ENCODE peak calls at places on chromosomes 2 and 18, in seven cellular contexts. One of them, this sample, is unnamed.

GRCh38 chr18:48815581-48816324 is 135.0 kb downstream of the SMAD7 start:
- DNase-seq in mesenchymal stem cell: peak; percentile 65
- DNase-seq in IMR-90: peak; percentile 62
- DNase-seq in H1: no peak
- DNase-seq in mesendoderm: no peak
- DNase-seq in trophoblast cell: no peak
- DNase-seq in H9: peak; percentile 6
- DNase-seq in this sample: no peak

GRCh38 chr2:20666364-20667150 is at the start of gene GDF7:
- DNase-seq in mesenchymal stem cell: peak; percentile 32
- DNase-seq in H1: peak; percentile 72
- DNase-seq in H9: peak; percentile 70
- DNase-seq in mesendoderm: peak; percentile 65
- DNase-seq in IMR-90: no peak
- DNase-seq in trophoblast cell: no peak
- DNase-seq in this sample: no peak

GRCh38 chr18:79928563-79928960 is 22.9 kb downstream of the SLC66A2 start:
- DNase-seq in IMR-90: no peak
- DNase-seq in H1: peak; percentile 23
- DNase-seq in H9: no peak
- DNase-seq in mesenchymal stem cell: no peak
- DNase-seq in trophoblast cell: no peak
- DNase-seq in mesendoderm: no peak
- DNase-seq in this sample: no peak

GRCh38 chr2:71100195-71100964 is 29.6 kb downstream of the MCEE start:
- DNase-seq in trophoblast cell: peak; percentile 77
- DNase-seq in H9: peak; percentile 66
- DNase-seq in H1: peak; percentile 84
- DNase-seq in mesenchymal stem cell: peak; percentile 62
- DNase-seq in IMR-90: peak; percentile 70
- DNase-seq in mesendoderm: peak; percentile 72
- DNase-seq in this sample: peak; percentile 29

GRCh38 chr2:144350151-144350802 is 169.6 kb downstream of the ZEB2 start:
- DNase-seq in H1: no peak
- DNase-seq in H9: peak; percentile 62
- DNase-seq in trophoblast cell: no peak
- DNase-seq in mesenchymal stem cell: peak; percentile 46
- DNase-seq in mesendoderm: peak; percentile 96
- DNase-seq in IMR-90: peak; percentile 25
- DNase-seq in this sample: no peak

GRCh38 chr2:159612255-159612901 is 4.0 kb downstream of the BAZ2B start:
- DNase-seq in H9: no peak
- DNase-seq in H1: no peak
- DNase-seq in trophoblast cell: no peak
- DNase-seq in mesendoderm: peak; percentile 45
- DNase-seq in mesenchymal stem cell: peak; percentile 68
- DNase-seq in IMR-90: peak; percentile 31
- DNase-seq in this sample: peak; percentile 41

GRCh38 chr18:77098554-77099174 is 33.9 kb downstream of the MBP start:
- DNase-seq in mesenchymal stem cell: no peak
- DNase-seq in H9: no peak
- DNase-seq in mesendoderm: peak; percentile 56
- DNase-seq in IMR-90: no peak
- DNase-seq in H1: no peak
- DNase-seq in trophoblast cell: peak; percentile 19
- DNase-seq in this sample: no peak

GRCh38 chr2:201572822-201573493 is 70.3 kb downstream of the TMEM237 start:
- DNase-seq in H1: no peak
- DNase-seq in IMR-90: no peak
- DNase-seq in mesenchymal stem cell: no peak
- DNase-seq in H9: no peak
- DNase-seq in trophoblast cell: no peak
- DNase-seq in mesendoderm: no peak
- DNase-seq in this sample: no peak

GRCh38 chr18:70310560-70311320 is 21.9 kb downstream of the SOCS6 start:
- DNase-seq in mesenchymal stem cell: no peak
- DNase-seq in H1: no peak
- DNase-seq in mesendoderm: no peak
- DNase-seq in trophoblast cell: no peak
- DNase-seq in H9: no peak
- DNase-seq in IMR-90: no peak
- DNase-seq in this sample: no peak

DNA sequence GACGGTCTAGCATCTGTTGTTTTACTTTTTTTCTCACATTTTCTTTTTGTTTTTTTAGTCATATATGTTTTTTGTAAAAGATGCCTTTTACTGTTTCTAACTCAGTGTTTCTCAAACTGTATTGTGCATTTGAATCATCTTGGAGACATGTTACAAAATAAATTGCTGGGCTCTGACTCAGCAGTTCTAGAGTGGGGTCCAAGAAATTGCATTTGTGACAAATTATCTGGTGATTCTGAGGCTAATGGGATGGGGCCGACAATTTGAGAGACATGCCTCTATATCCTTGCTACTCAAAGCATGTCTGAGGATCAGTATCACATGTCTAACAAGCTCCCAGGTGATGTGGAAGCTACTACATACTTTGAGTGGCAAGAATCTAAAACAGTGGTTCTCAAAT is 478.8 kb downstream of the PLCL1 start:
- DNase-seq in IMR-90: no peak
- DNase-seq in trophoblast cell: no peak
- DNase-seq in mesendoderm: no peak
- DNase-seq in H9: no peak
- DNase-seq in H1: no peak
- DNase-seq in mesenchymal stem cell: no peak
- DNase-seq in this sample: no peak
- H3K4ac ChIP-seq in IMR-90: no peak overlapping the region
- H3K4ac ChIP-seq in trophoblast cell: no peak overlapping the region
- H3K4ac ChIP-seq in mesendoderm: no peak overlapping the region
- H3K4ac ChIP-seq in H9: no peak overlapping the region
- H3K4ac ChIP-seq in H1: no peak overlapping the region
- H3K4ac ChIP-seq in mesenchymal stem cell: no peak overlapping the region
- H3K4ac ChIP-seq in this sample: no peak overlapping the region

GRCh38 chr2:26957041-26957440 is 13.4 kb upstream of the MAPRE3 start:
- DNase-seq in H1: no peak
- DNase-seq in IMR-90: no peak
- DNase-seq in mesenchymal stem cell: no peak
- DNase-seq in mesendoderm: no peak
- DNase-seq in H9: no peak
- DNase-seq in trophoblast cell: no peak
- DNase-seq in this sample: no peak

GRCh38 chr2:26964446-26964845 is 6.0 kb upstream of the MAPRE3 start:
- DNase-seq in mesendoderm: no peak
- DNase-seq in H9: no peak
- DNase-seq in H1: no peak
- DNase-seq in mesenchymal stem cell: no peak
- DNase-seq in trophoblast cell: peak; percentile 32
- DNase-seq in IMR-90: no peak
- DNase-seq in this sample: no peak

GRCh38 chr2:26957524-26957923 is 12.9 kb upstream of the MAPRE3 start:
- DNase-seq in mesenchymal stem cell: no peak
- DNase-seq in mesendoderm: no peak
- DNase-seq in IMR-90: no peak
- DNase-seq in trophoblast cell: no peak
- DNase-seq in H9: no peak
- DNase-seq in H1: no peak
- DNase-seq in this sample: no peak

GRCh38 chr2:26959320-26959719 is 11.1 kb upstream of the MAPRE3 start:
- DNase-seq in mesenchymal stem cell: no peak
- DNase-seq in H9: no peak
- DNase-seq in mesendoderm: no peak
- DNase-seq in trophoblast cell: no peak
- DNase-seq in H1: no peak
- DNase-seq in IMR-90: no peak
- DNase-seq in this sample: no peak

GRCh38 chr2:26961603-26962184 is 8.7 kb upstream of the MAPRE3 start:
- DNase-seq in H9: peak; percentile 94
- DNase-seq in mesenchymal stem cell: peak; percentile 78
- DNase-seq in IMR-90: peak; percentile 74
- DNase-seq in H1: peak; percentile 96
- DNase-seq in mesendoderm: peak; percentile 93
- DNase-seq in trophoblast cell: peak; percentile 96
- DNase-seq in this sample: peak; percentile 84
- H3K9ac ChIP-seq in H9: no peak overlapping the region
- H3K9ac ChIP-seq in mesenchymal stem cell: no peak overlapping the region
- H3K9ac ChIP-seq in IMR-90: no peak overlapping the region
- H3K9ac ChIP-seq in H1: no peak overlapping the region
- H3K9ac ChIP-seq in mesendoderm: no peak overlapping the region
- H3K9ac ChIP-seq in trophoblast cell: no peak overlapping the region
- H3K9ac ChIP-seq in this sample: no peak overlapping the region

DNA sequence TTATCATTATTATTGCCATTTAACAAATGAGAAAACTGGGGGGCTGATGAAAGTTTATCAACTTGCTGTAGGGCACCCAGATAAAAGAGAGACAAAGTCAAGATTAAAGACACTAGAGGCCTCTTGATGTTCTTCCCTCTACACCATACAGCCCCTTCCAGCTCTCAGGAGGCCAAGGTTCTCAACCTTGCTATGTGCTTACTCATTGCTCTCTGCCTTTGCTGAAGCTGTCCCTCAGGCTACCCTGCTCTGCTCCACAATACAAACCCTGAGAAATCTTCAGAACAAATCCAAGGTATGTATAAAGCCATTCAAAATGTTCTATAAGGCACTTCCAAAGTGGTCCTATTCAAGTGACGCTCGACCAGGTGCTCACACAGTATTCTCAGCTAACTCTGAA is 329.9 kb upstream of the TNP1 start:
- DNase-seq in H1: no peak
- DNase-seq in trophoblast cell: peak; percentile 71
- DNase-seq in mesenchymal stem cell: no peak
- DNase-seq in H9: no peak
- DNase-seq in mesendoderm: no peak
- DNase-seq in IMR-90: no peak
- DNase-seq in this sample: no peak
- H3K18ac ChIP-seq in H1: no peak overlapping the region
- H3K18ac ChIP-seq in trophoblast cell: no peak overlapping the region
- H3K18ac ChIP-seq in mesenchymal stem cell: no peak overlapping the region
- H3K18ac ChIP-seq in H9: no peak overlapping the region
- H3K18ac ChIP-seq in mesendoderm: no peak overlapping the region
- H3K18ac ChIP-seq in IMR-90: peak overlapping the region; percentile 85
- H3K18ac ChIP-seq in this sample: no peak overlapping the region

GRCh38 chr18:45838302-45839070 is 13.0 kb downstream of the SIGLEC15 start:
- DNase-seq in mesenchymal stem cell: no peak
- DNase-seq in mesendoderm: no peak
- DNase-seq in H1: no peak
- DNase-seq in IMR-90: no peak
- DNase-seq in trophoblast cell: peak; percentile 12
- DNase-seq in H9: no peak
- DNase-seq in this sample: no peak
- H3K4ac ChIP-seq in mesenchymal stem cell: no peak overlapping the region
- H3K4ac ChIP-seq in mesendoderm: no peak overlapping the region
- H3K4ac ChIP-seq in H1: no peak overlapping the region
- H3K4ac ChIP-seq in IMR-90: peak overlapping the region; percentile 59
- H3K4ac ChIP-seq in trophoblast cell: no peak overlapping the region
- H3K4ac ChIP-seq in H9: no peak overlapping the region
- H3K4ac ChIP-seq in this sample: no peak overlapping the region

DNA sequence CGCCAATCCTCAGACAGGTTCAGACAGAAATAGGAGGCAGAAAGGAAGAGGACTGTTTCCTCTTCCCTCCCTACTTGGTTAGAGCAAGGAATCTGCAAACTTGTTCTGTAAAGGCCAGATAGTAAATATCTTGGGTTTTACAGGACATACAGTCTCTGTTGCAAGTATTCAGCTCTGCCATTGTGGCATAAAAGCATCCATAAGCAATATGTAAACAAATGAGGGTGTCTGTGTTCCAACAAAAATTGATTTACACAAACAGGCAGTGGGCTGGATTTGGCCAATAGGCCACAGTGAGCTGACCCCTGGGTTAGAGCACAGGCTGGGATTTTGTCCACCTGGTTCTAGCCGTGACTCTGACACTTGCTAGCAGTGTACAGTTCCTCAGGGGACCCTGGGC is 89.4 kb downstream of the NRP2 start:
- DNase-seq in H9: no peak
- DNase-seq in H1: no peak
- DNase-seq in IMR-90: no peak
- DNase-seq in trophoblast cell: no peak
- DNase-seq in mesenchymal stem cell: peak; percentile 48
- DNase-seq in mesendoderm: no peak
- DNase-seq in this sample: no peak
- H3K9ac ChIP-seq in H9: no peak overlapping the region
- H3K9ac ChIP-seq in H1: no peak overlapping the region
- H3K9ac ChIP-seq in IMR-90: peak overlapping the region; percentile 46
- H3K9ac ChIP-seq in trophoblast cell: no peak overlapping the region
- H3K9ac ChIP-seq in mesenchymal stem cell: no peak overlapping the region
- H3K9ac ChIP-seq in mesendoderm: no peak overlapping the region
- H3K9ac ChIP-seq in this sample: no peak overlapping the region

GRCh38 chr2:3145471-3146027 is 232.1 kb downstream of the EIPR1 start:
- DNase-seq in trophoblast cell: no peak
- DNase-seq in H1: no peak
- DNase-seq in mesenchymal stem cell: no peak
- DNase-seq in H9: peak; percentile 33
- DNase-seq in IMR-90: no peak
- DNase-seq in mesendoderm: no peak
- DNase-seq in this sample: no peak

GRCh38 chr2:3147641-3148530 is 229.7 kb downstream of the EIPR1 start:
- DNase-seq in H9: no peak
- DNase-seq in mesendoderm: no peak
- DNase-seq in mesenchymal stem cell: no peak
- DNase-seq in IMR-90: no peak
- DNase-seq in trophoblast cell: no peak
- DNase-seq in H1: no peak
- DNase-seq in this sample: no peak

GRCh38 chr2:3146175-3146574 is 231.4 kb downstream of the EIPR1 start:
- DNase-seq in mesenchymal stem cell: no peak
- DNase-seq in IMR-90: no peak
- DNase-seq in H1: no peak
- DNase-seq in H9: no peak
- DNase-seq in trophoblast cell: no peak
- DNase-seq in mesendoderm: no peak
- DNase-seq in this sample: no peak

GRCh38 chr2:3148716-3149115 is 228.9 kb downstream of the EIPR1 start:
- DNase-seq in trophoblast cell: no peak
- DNase-seq in mesendoderm: no peak
- DNase-seq in mesenchymal stem cell: no peak
- DNase-seq in H9: no peak
- DNase-seq in IMR-90: no peak
- DNase-seq in H1: no peak
- DNase-seq in this sample: no peak

DNA sequence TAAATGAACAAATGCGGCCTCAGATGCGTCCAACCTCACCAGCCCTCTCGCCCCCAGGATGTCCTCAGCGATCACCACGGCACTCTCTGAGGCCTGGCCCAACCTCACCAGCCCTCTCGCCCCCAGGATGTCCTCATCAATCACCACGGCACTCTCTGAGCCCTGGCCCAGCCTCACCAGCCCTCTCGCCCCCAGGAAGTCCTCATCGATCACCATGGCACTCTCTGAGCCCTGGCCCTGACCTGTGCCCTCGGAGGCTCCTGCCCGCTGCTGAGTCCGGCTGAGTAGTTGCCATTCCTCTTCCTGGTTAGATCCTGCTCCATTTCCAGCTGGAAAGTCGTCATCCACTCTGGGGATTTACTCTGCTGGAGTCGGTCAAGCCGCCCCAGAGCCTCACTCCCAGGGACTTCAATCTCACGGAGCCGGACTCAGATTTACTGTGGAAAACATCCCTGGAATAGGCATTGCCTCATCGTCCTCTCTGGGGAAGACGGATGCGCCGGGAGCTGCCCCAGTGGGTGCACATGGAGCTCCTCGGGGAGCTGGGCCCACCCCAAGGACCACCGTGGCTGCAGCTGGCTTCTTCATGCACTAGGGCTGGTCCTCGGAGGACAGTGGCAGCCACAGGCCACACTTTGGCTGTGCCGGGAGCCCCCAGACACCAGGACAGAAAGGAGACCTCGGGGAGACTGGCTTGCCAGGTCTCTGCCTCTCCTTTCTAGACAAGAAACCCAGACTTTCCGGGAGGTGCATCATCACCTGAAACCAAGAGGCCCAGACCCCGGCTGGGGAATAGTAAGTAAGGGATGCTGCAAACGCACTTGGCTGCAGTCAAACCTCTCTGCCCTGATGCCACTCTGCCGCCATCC is 230.6 kb downstream of the EIPR1 start:
- DNase-seq in mesendoderm: no peak
- DNase-seq in H1: no peak
- DNase-seq in trophoblast cell: no peak
- DNase-seq in H9: no peak
- DNase-seq in IMR-90: no peak
- DNase-seq in mesenchymal stem cell: no peak
- DNase-seq in this sample: no peak
- H3K18ac ChIP-seq in mesendoderm: no peak overlapping the region
- H3K18ac ChIP-seq in H1: no peak overlapping the region
- H3K18ac ChIP-seq in trophoblast cell: no peak overlapping the region
- H3K18ac ChIP-seq in H9: no peak overlapping the region
- H3K18ac ChIP-seq in IMR-90: no peak overlapping the region
- H3K18ac ChIP-seq in mesenchymal stem cell: no peak overlapping the region
- H3K18ac ChIP-seq in this sample: peak overlapping the region; percentile 57

This sample was measured in neuronal stem cell.